ENCODE peak calls at places on chromosomes 11 and 22, in nine cellular contexts. W, B, J, X, O, I, C, U and R are unnamed samples.

GRCh38 chr11:45045692-45046471 is 95.2 kb upstream of the TP53I11 start:
- DNase-seq in W (no peak), B (peak; percentile 73), J (no peak), X (peak; percentile 39), O (peak; percentile 26), I (peak; percentile 63), C (no peak), U (peak; percentile 55), R (peak; percentile 84)

GRCh38 chr22:35526333-35526979 is 14.2 kb upstream of the RASD2 start:
- DNase-seq in W (no peak), B (no peak), J (no peak), X (no peak), O (no peak), I (no peak), C (no peak), U (no peak), R (no peak)

GRCh38 chr11:32210601-32211000 is 119.7 kb downstream of the RCN1 start:
- DNase-seq in W (no peak), B (no peak), J (no peak), X (no peak), O (no peak), I (no peak), C (no peak), U (peak; percentile 56), R (no peak)

GRCh38 chr11:77322506-77322905 is 21.0 kb upstream of the GDPD4 start:
- DNase-seq in W (no peak), B (no peak), J (no peak), X (no peak), O (no peak), I (peak; percentile 60), C (no peak), U (peak; percentile 92), R (no peak)

GRCh38 chr22:42752230-42752746 is 31.6 kb upstream of the A4GALT start:
- DNase-seq in W (peak; percentile 69), B (no peak), J (no peak), X (no peak), O (no peak), I (no peak), C (no peak), U (no peak), R (no peak)

GRCh38 chr11:34363363-34364084 is 5.7 kb upstream of the ABTB2 start:
- DNase-seq in W (no peak), B (no peak), J (no peak), X (no peak), O (no peak), I (no peak), C (no peak), U (no peak), R (no peak)

GRCh38 chr11:45336136-45336535 is 50.0 kb upstream of the SYT13 start:
- DNase-seq in W (no peak), B (no peak), J (no peak), X (no peak), O (no peak), I (no peak), C (peak; percentile 64), U (no peak), R (no peak)

GRCh38 chr11:71340076-71340606 is 87.8 kb upstream of the SHANK2 start:
- DNase-seq in W (no peak), B (no peak), J (no peak), X (no peak), O (no peak), I (no peak), C (no peak), U (no peak), R (no peak)

GRCh38 chr22:22079404-22080148 is 97.0 kb upstream of the TOP3B start:
- DNase-seq in W (no peak), B (no peak), J (no peak), X (no peak), O (no peak), I (no peak), C (no peak), U (no peak), R (no peak)

GRCh38 chr11:120233207-120233803 is 6.6 kb upstream of the POU2F3 start:
- DNase-seq in W (no peak), B (no peak), J (no peak), X (no peak), O (no peak), I (no peak), C (no peak), U (no peak), R (no peak)

GRCh38 chr11:60872952-60873524 is 5.7 kb downstream of the ZP1 start:
- DNase-seq in W (no peak), B (no peak), J (no peak), X (peak; percentile 96), O (no peak), I (peak; percentile 50), C (peak; percentile 2), U (peak; percentile 97), R (peak; percentile 48)

GRCh38 chr11:112364962-112365481 is 104.4 kb upstream of the PLET1 start:
- DNase-seq in W (no peak), B (no peak), J (no peak), X (peak; percentile 85), O (no peak), I (no peak), C (no peak), U (peak; percentile 97), R (peak; percentile 85)